ENCODE peak calls at places on chromosome 14, in nine cellular contexts. A is A549, E is foreskin fibroblast, S is fibroblast of the conjunctiva, F is heart right ventricle, B is amygdala, O is PC-3, W is HEK293T, Q is mucosa of gallbladder. G is an unnamed sample.

GRCh38 chr14:75437201-75438143 is 9.7 kb downstream of the JDP2 start:
- DNase-seq in A (no peak), E (no peak), S (no peak), F (no peak), B (no peak), O (no peak), W (no peak), Q (no peak), G (no peak)

GRCh38 chr14:68364823-68365222 is 428.0 kb downstream of the ZFP36L1 start:
- DNase-seq in A (no peak), E (no peak), S (no peak), F (no peak), B (no peak), O (no peak), W (no peak), Q (no peak), G (no peak)

GRCh38 chr14:32476532-32476931 is 147.4 kb downstream of the AKAP6 start:
- DNase-seq in A (no peak), E (no peak), S (no peak), F (no peak), B (no peak), O (no peak), W (no peak), Q (no peak), G (no peak)

GRCh38 chr14:26596722-26597030 is 1.2 kb downstream of the NOVA1 start:
- DNase-seq in A (no peak), E (no peak), S (no peak), F (no peak), B (peak), O (no peak), W (no peak), Q (no peak), G (no peak)

GRCh38 chr14:103819503-103820307 is 27.7 kb downstream of the PPP1R13B start:
- DNase-seq in A (no peak), E (no peak), S (peak), F (peak), B (no peak), O (no peak), W (peak), Q (no peak), G (no peak)

GRCh38 chr14:65074449-65075155 is 27.7 kb downstream of the MAX start:
- DNase-seq in A (no peak), E (no peak), S (no peak), F (no peak), B (no peak), O (no peak), W (no peak), Q (no peak), G (no peak)

GRCh38 chr14:37081220-37081619 is 91.2 kb downstream of the SLC25A21 start:
- DNase-seq in A (no peak), E (no peak), S (no peak), F (no peak), B (no peak), O (peak), W (no peak), Q (no peak), G (no peak)

GRCh38 chr14:71454010-71454409 is 478.2 kb upstream of the RGS6 start:
- DNase-seq in A (no peak), E (no peak), S (no peak), F (no peak), B (no peak), O (no peak), W (no peak), Q (no peak), G (no peak)

GRCh38 chr14:96053600-96054381 is 14.6 kb downstream of the C14orf132 start:
- DNase-seq in A (no peak), E (peak), S (peak), F (no peak), B (peak), O (peak), W (no peak), Q (peak), G (peak)

GRCh38 chr14:80426686-80427085 is 215.4 kb upstream of the DIO2 start:
- DNase-seq in A (no peak), E (peak), S (no peak), F (no peak), B (no peak), O (peak), W (no peak), Q (no peak), G (no peak)

GRCh38 chr14:99436247-99437180 is 44.1 kb downstream of the SETD3 start:
- DNase-seq in A (no peak), E (no peak), S (no peak), F (no peak), B (no peak), O (no peak), W (no peak), Q (no peak), G (no peak)

GRCh38 chr14:40452674-40453073 is 1020.4 kb upstream of the FBXO33 start:
- DNase-seq in A (no peak), E (no peak), S (no peak), F (no peak), B (no peak), O (no peak), W (no peak), Q (no peak), G (no peak)

GRCh38 chr14:97458302-97459137 is 661.3 kb downstream of the VRK1 start:
- DNase-seq in A (no peak), E (no peak), S (no peak), F (peak), B (no peak), O (no peak), W (no peak), Q (peak), G (no peak)

GRCh38 chr14:65850429-65851145 is 438.1 kb downstream of the FUT8 start:
- DNase-seq in A (no peak), E (no peak), S (no peak), F (no peak), B (no peak), O (peak), W (no peak), Q (no peak), G (no peak)

GRCh38 chr14:89422952-89423345 is 5.9 kb upstream of the FOXN3 start:
- DNase-seq in A (no peak), E (no peak), S (no peak), F (no peak), B (no peak), O (no peak), W (no peak), Q (no peak), G (no peak)

GRCh38 chr14:31692376-31692781 is 131.2 kb downstream of the NUBPL start:
- DNase-seq in A (no peak), E (peak), S (peak), F (no peak), B (no peak), O (no peak), W (no peak), Q (no peak), G (no peak)

GRCh38 chr14:64891839-64892375 is 12.2 kb upstream of the SPTB start:
- DNase-seq in A (peak), E (peak), S (peak), F (no peak), B (no peak), O (peak), W (peak), Q (peak), G (peak)

GRCh38 chr14:104979758-104980591 is 1.8 kb upstream of the AHNAK2 start:
- DNase-seq in A (no peak), E (no peak), S (no peak), F (peak), B (no peak), O (peak), W (no peak), Q (peak), G (no peak)